ENCODE peak calls at places on chromosome 15, in five cellular contexts. B, G, T, O and V are unnamed samples.
A peak's percentile ranks its signal among the peaks of the same experiment; 100 is the strongest.

GRCh38 chr15:44656241-44656640 is 7.2 kb downstream of the SPG11 start:
- DNase-seq in B (no peak), G (no peak), T (no peak), O (no peak), V (no peak)

GRCh38 chr15:22936577-22937472 is 43.3 kb downstream of the CYFIP1 start:
- DNase-seq in B (no peak), G (no peak), T (no peak), O (no peak), V (no peak)

GRCh38 chr15:72369964-72370363 is 5.8 kb downstream of the HEXA start:
- DNase-seq in B (no peak), G (no peak), T (no peak), O (no peak), V (no peak)

GRCh38 chr15:63401078-63401477 is 19.4 kb upstream of the CA12 start:
- DNase-seq in B (no peak), G (no peak), T (no peak), O (no peak), V (no peak)

GRCh38 chr15:96119734-96120133 is 210.8 kb upstream of the NR2F2 start:
- DNase-seq in B (no peak), G (no peak), T (no peak), O (no peak), V (no peak)

GRCh38 chr15:95561463-95561862 is 769.0 kb upstream of the NR2F2 start:
- DNase-seq in B (no peak), G (no peak), T (no peak), O (no peak), V (no peak)

GRCh38 chr15:75232826-75233503 is 25.2 kb upstream of the GOLGA6C start:
- DNase-seq in B (no peak), G (no peak), T (no peak), O (no peak), V (no peak)

GRCh38 chr15:89781055-89781454 is 4.9 kb downstream of the MESP2 start:
- DNase-seq in B (no peak), G (no peak), T (no peak), O (no peak), V (no peak)

GRCh38 chr15:71115567-71116351 is 488 bp downstream of the THSD4 start:
- DNase-seq in B (peak; percentile 11), G (peak; percentile 65), T (peak; percentile 50), O (no peak), V (no peak)

GRCh38 chr15:61702224-61703120 is 357.8 kb downstream of the VPS13C start:
- DNase-seq in B (no peak), G (no peak), T (no peak), O (no peak), V (no peak)

GRCh38 chr15:94670436-94671034 is 439.2 kb downstream of the MCTP2 start:
- DNase-seq in B (no peak), G (peak; percentile 58), T (peak; percentile 58), O (no peak), V (no peak)

GRCh38 chr15:88476635-88477038 is 9.1 kb downstream of the MRPS11 start:
- DNase-seq in B (no peak), G (peak; percentile 72), T (peak; percentile 63), O (no peak), V (no peak)